ENCODE peak calls at places on chromosomes 16 and 17, in eight cellular contexts. One of them, this sample, is unnamed.

GRCh38 chr17:16241906-16242399 is 24.9 kb downstream of the PIGL start:
- DNase-seq in Peyer's patch: no peak
- DNase-seq in endothelial cell: no peak
- DNase-seq in GM23248: no peak
- DNase-seq in neuronal stem cell: no peak
- DNase-seq in dermis blood vessel endothelial cell: no peak
- DNase-seq in stimulated activated effector memory CD8-positive, alpha-beta T cell treated with anti-CD3 and anti-CD28 coated beads, Interleukin-12 subunit alpha, Interleukin-12 subunit beta, amount 100 ng/mL, for 72 hours: no peak
- DNase-seq in fibroblast of the conjunctiva: no peak
- DNase-seq in this sample: no peak

GRCh38 chr16:72400257-72401078 is 228.5 kb upstream of the PMFBP1 start:
- DNase-seq in dermis blood vessel endothelial cell: peak
- DNase-seq in neuronal stem cell: peak
- DNase-seq in fibroblast of the conjunctiva: peak
- DNase-seq in Peyer's patch: no peak
- DNase-seq in endothelial cell: peak
- DNase-seq in stimulated activated effector memory CD8-positive, alpha-beta T cell treated with anti-CD3 and anti-CD28 coated beads, Interleukin-12 subunit alpha, Interleukin-12 subunit beta, amount 100 ng/mL, for 72 hours: no peak
- DNase-seq in GM23248: peak
- DNase-seq in this sample: peak

GRCh38 chr17:70121136-70121535 is 46.1 kb downstream of the KCNJ16 start:
- DNase-seq in GM23248: no peak
- DNase-seq in neuronal stem cell: no peak
- DNase-seq in stimulated activated effector memory CD8-positive, alpha-beta T cell treated with anti-CD3 and anti-CD28 coated beads, Interleukin-12 subunit alpha, Interleukin-12 subunit beta, amount 100 ng/mL, for 72 hours: no peak
- DNase-seq in fibroblast of the conjunctiva: no peak
- DNase-seq in endothelial cell: no peak
- DNase-seq in dermis blood vessel endothelial cell: peak
- DNase-seq in Peyer's patch: no peak
- DNase-seq in this sample: no peak

GRCh38 chr16:31696968-31697743 is 169.5 kb downstream of the AHSP start:
- DNase-seq in stimulated activated effector memory CD8-positive, alpha-beta T cell treated with anti-CD3 and anti-CD28 coated beads, Interleukin-12 subunit alpha, Interleukin-12 subunit beta, amount 100 ng/mL, for 72 hours: no peak
- DNase-seq in fibroblast of the conjunctiva: peak
- DNase-seq in GM23248: peak
- DNase-seq in Peyer's patch: no peak
- DNase-seq in neuronal stem cell: no peak
- DNase-seq in dermis blood vessel endothelial cell: peak
- DNase-seq in endothelial cell: no peak
- DNase-seq in this sample: peak

GRCh38 chr16:67919618-67920210 is 11.9 kb downstream of the CTRL start:
- DNase-seq in dermis blood vessel endothelial cell: no peak
- DNase-seq in fibroblast of the conjunctiva: no peak
- DNase-seq in Peyer's patch: no peak
- DNase-seq in endothelial cell: no peak
- DNase-seq in neuronal stem cell: no peak
- DNase-seq in stimulated activated effector memory CD8-positive, alpha-beta T cell treated with anti-CD3 and anti-CD28 coated beads, Interleukin-12 subunit alpha, Interleukin-12 subunit beta, amount 100 ng/mL, for 72 hours: no peak
- DNase-seq in GM23248: peak
- DNase-seq in this sample: no peak

GRCh38 chr17:75856062-75856681 is 1.0 kb upstream of the WBP2 start:
- DNase-seq in neuronal stem cell: no peak
- DNase-seq in Peyer's patch: peak
- DNase-seq in GM23248: peak
- DNase-seq in stimulated activated effector memory CD8-positive, alpha-beta T cell treated with anti-CD3 and anti-CD28 coated beads, Interleukin-12 subunit alpha, Interleukin-12 subunit beta, amount 100 ng/mL, for 72 hours: no peak
- DNase-seq in fibroblast of the conjunctiva: no peak
- DNase-seq in dermis blood vessel endothelial cell: peak
- DNase-seq in endothelial cell: no peak
- DNase-seq in this sample: no peak

GRCh38 chr17:6056104-6056503 is 14.1 kb upstream of the WSCD1 start:
- DNase-seq in stimulated activated effector memory CD8-positive, alpha-beta T cell treated with anti-CD3 and anti-CD28 coated beads, Interleukin-12 subunit alpha, Interleukin-12 subunit beta, amount 100 ng/mL, for 72 hours: no peak
- DNase-seq in endothelial cell: no peak
- DNase-seq in Peyer's patch: no peak
- DNase-seq in neuronal stem cell: no peak
- DNase-seq in GM23248: no peak
- DNase-seq in fibroblast of the conjunctiva: no peak
- DNase-seq in dermis blood vessel endothelial cell: no peak
- DNase-seq in this sample: no peak

GRCh38 chr17:69608808-69609494 is 194.5 kb downstream of the MAP2K6 start:
- DNase-seq in stimulated activated effector memory CD8-positive, alpha-beta T cell treated with anti-CD3 and anti-CD28 coated beads, Interleukin-12 subunit alpha, Interleukin-12 subunit beta, amount 100 ng/mL, for 72 hours: no peak
- DNase-seq in endothelial cell: no peak
- DNase-seq in neuronal stem cell: no peak
- DNase-seq in dermis blood vessel endothelial cell: peak
- DNase-seq in fibroblast of the conjunctiva: peak
- DNase-seq in GM23248: peak
- DNase-seq in Peyer's patch: no peak
- DNase-seq in this sample: peak

GRCh38 chr16:31471875-31472558 is at the start of gene TGFB1I1:
- DNase-seq in dermis blood vessel endothelial cell: peak
- DNase-seq in Peyer's patch: no peak
- DNase-seq in GM23248: peak
- DNase-seq in stimulated activated effector memory CD8-positive, alpha-beta T cell treated with anti-CD3 and anti-CD28 coated beads, Interleukin-12 subunit alpha, Interleukin-12 subunit beta, amount 100 ng/mL, for 72 hours: no peak
- DNase-seq in neuronal stem cell: no peak
- DNase-seq in endothelial cell: no peak
- DNase-seq in fibroblast of the conjunctiva: peak
- DNase-seq in this sample: no peak

GRCh38 chr16:66278111-66278531 is 88.4 kb upstream of the CDH5 start:
- DNase-seq in stimulated activated effector memory CD8-positive, alpha-beta T cell treated with anti-CD3 and anti-CD28 coated beads, Interleukin-12 subunit alpha, Interleukin-12 subunit beta, amount 100 ng/mL, for 72 hours: no peak
- DNase-seq in GM23248: no peak
- DNase-seq in dermis blood vessel endothelial cell: no peak
- DNase-seq in endothelial cell: no peak
- DNase-seq in Peyer's patch: no peak
- DNase-seq in fibroblast of the conjunctiva: no peak
- DNase-seq in neuronal stem cell: no peak
- DNase-seq in this sample: no peak

GRCh38 chr16:11392041-11392581 is 46.9 kb downstream of the RMI2 start:
- DNase-seq in GM23248: no peak
- DNase-seq in endothelial cell: no peak
- DNase-seq in fibroblast of the conjunctiva: no peak
- DNase-seq in dermis blood vessel endothelial cell: no peak
- DNase-seq in neuronal stem cell: no peak
- DNase-seq in Peyer's patch: no peak
- DNase-seq in stimulated activated effector memory CD8-positive, alpha-beta T cell treated with anti-CD3 and anti-CD28 coated beads, Interleukin-12 subunit alpha, Interleukin-12 subunit beta, amount 100 ng/mL, for 72 hours: no peak
- DNase-seq in this sample: no peak

GRCh38 chr17:80512233-80512632 is 32.4 kb upstream of the RPTOR start:
- DNase-seq in GM23248: peak
- DNase-seq in dermis blood vessel endothelial cell: no peak
- DNase-seq in endothelial cell: no peak
- DNase-seq in Peyer's patch: no peak
- DNase-seq in stimulated activated effector memory CD8-positive, alpha-beta T cell treated with anti-CD3 and anti-CD28 coated beads, Interleukin-12 subunit alpha, Interleukin-12 subunit beta, amount 100 ng/mL, for 72 hours: no peak
- DNase-seq in neuronal stem cell: no peak
- DNase-seq in fibroblast of the conjunctiva: no peak
- DNase-seq in this sample: no peak

GRCh38 chr17:62995377-62995885 is 29.4 kb downstream of the TANC2 start:
- DNase-seq in stimulated activated effector memory CD8-positive, alpha-beta T cell treated with anti-CD3 and anti-CD28 coated beads, Interleukin-12 subunit alpha, Interleukin-12 subunit beta, amount 100 ng/mL, for 72 hours: no peak
- DNase-seq in GM23248: peak
- DNase-seq in dermis blood vessel endothelial cell: peak
- DNase-seq in Peyer's patch: no peak
- DNase-seq in endothelial cell: peak
- DNase-seq in neuronal stem cell: peak
- DNase-seq in fibroblast of the conjunctiva: peak
- DNase-seq in this sample: no peak

GRCh38 chr17:50772251-50772650 is 4.9 kb upstream of the ANKRD40CL start:
- DNase-seq in fibroblast of the conjunctiva: no peak
- DNase-seq in Peyer's patch: no peak
- DNase-seq in stimulated activated effector memory CD8-positive, alpha-beta T cell treated with anti-CD3 and anti-CD28 coated beads, Interleukin-12 subunit alpha, Interleukin-12 subunit beta, amount 100 ng/mL, for 72 hours: no peak
- DNase-seq in endothelial cell: no peak
- DNase-seq in GM23248: no peak
- DNase-seq in dermis blood vessel endothelial cell: no peak
- DNase-seq in neuronal stem cell: no peak
- DNase-seq in this sample: no peak

GRCh38 chr16:48317614-48318013 is 67.6 kb downstream of the SIAH1 start:
- DNase-seq in endothelial cell: no peak
- DNase-seq in GM23248: peak
- DNase-seq in stimulated activated effector memory CD8-positive, alpha-beta T cell treated with anti-CD3 and anti-CD28 coated beads, Interleukin-12 subunit alpha, Interleukin-12 subunit beta, amount 100 ng/mL, for 72 hours: no peak
- DNase-seq in neuronal stem cell: no peak
- DNase-seq in fibroblast of the conjunctiva: no peak
- DNase-seq in Peyer's patch: no peak
- DNase-seq in dermis blood vessel endothelial cell: peak
- DNase-seq in this sample: peak

GRCh38 chr16:67881557-67882220 is 3.0 kb upstream of the NRN1L start:
- DNase-seq in dermis blood vessel endothelial cell: no peak
- DNase-seq in stimulated activated effector memory CD8-positive, alpha-beta T cell treated with anti-CD3 and anti-CD28 coated beads, Interleukin-12 subunit alpha, Interleukin-12 subunit beta, amount 100 ng/mL, for 72 hours: no peak
- DNase-seq in fibroblast of the conjunctiva: no peak
- DNase-seq in GM23248: no peak
- DNase-seq in Peyer's patch: no peak
- DNase-seq in endothelial cell: no peak
- DNase-seq in neuronal stem cell: no peak
- DNase-seq in this sample: no peak

GRCh38 chr17:40803617-40804082 is 3.9 kb upstream of the KRT28 start:
- DNase-seq in GM23248: peak
- DNase-seq in endothelial cell: peak
- DNase-seq in fibroblast of the conjunctiva: peak
- DNase-seq in Peyer's patch: peak
- DNase-seq in stimulated activated effector memory CD8-positive, alpha-beta T cell treated with anti-CD3 and anti-CD28 coated beads, Interleukin-12 subunit alpha, Interleukin-12 subunit beta, amount 100 ng/mL, for 72 hours: peak
- DNase-seq in dermis blood vessel endothelial cell: peak
- DNase-seq in neuronal stem cell: peak
- DNase-seq in this sample: no peak

GRCh38 chr16:78045865-78046581 is 23.7 kb downstream of the CLEC3A start:
- DNase-seq in endothelial cell: peak
- DNase-seq in neuronal stem cell: peak
- DNase-seq in Peyer's patch: no peak
- DNase-seq in stimulated activated effector memory CD8-positive, alpha-beta T cell treated with anti-CD3 and anti-CD28 coated beads, Interleukin-12 subunit alpha, Interleukin-12 subunit beta, amount 100 ng/mL, for 72 hours: peak
- DNase-seq in dermis blood vessel endothelial cell: peak
- DNase-seq in fibroblast of the conjunctiva: peak
- DNase-seq in GM23248: peak
- DNase-seq in this sample: peak

GRCh38 chr16:69601250-69601649 is 35.5 kb downstream of the NFAT5 start:
- DNase-seq in dermis blood vessel endothelial cell: no peak
- DNase-seq in endothelial cell: no peak
- DNase-seq in stimulated activated effector memory CD8-positive, alpha-beta T cell treated with anti-CD3 and anti-CD28 coated beads, Interleukin-12 subunit alpha, Interleukin-12 subunit beta, amount 100 ng/mL, for 72 hours: no peak
- DNase-seq in fibroblast of the conjunctiva: no peak
- DNase-seq in neuronal stem cell: no peak
- DNase-seq in GM23248: no peak
- DNase-seq in Peyer's patch: no peak
- DNase-seq in this sample: no peak

GRCh38 chr17:59381716-59382570 is 50.5 kb downstream of the YPEL2 start:
- DNase-seq in dermis blood vessel endothelial cell: peak
- DNase-seq in stimulated activated effector memory CD8-positive, alpha-beta T cell treated with anti-CD3 and anti-CD28 coated beads, Interleukin-12 subunit alpha, Interleukin-12 subunit beta, amount 100 ng/mL, for 72 hours: no peak
- DNase-seq in endothelial cell: no peak
- DNase-seq in GM23248: peak
- DNase-seq in Peyer's patch: no peak
- DNase-seq in fibroblast of the conjunctiva: no peak
- DNase-seq in neuronal stem cell: no peak
- DNase-seq in this sample: no peak

GRCh38 chr17:64426584-64426983 is 22.3 kb upstream of the MILR1 start:
- DNase-seq in stimulated activated effector memory CD8-positive, alpha-beta T cell treated with anti-CD3 and anti-CD28 coated beads, Interleukin-12 subunit alpha, Interleukin-12 subunit beta, amount 100 ng/mL, for 72 hours: no peak
- DNase-seq in fibroblast of the conjunctiva: no peak
- DNase-seq in GM23248: no peak
- DNase-seq in neuronal stem cell: no peak
- DNase-seq in dermis blood vessel endothelial cell: no peak
- DNase-seq in Peyer's patch: no peak
- DNase-seq in endothelial cell: no peak
- DNase-seq in this sample: no peak

GRCh38 chr17:2171725-2172446 is 117.0 kb downstream of the HIC1 start:
- DNase-seq in neuronal stem cell: no peak
- DNase-seq in Peyer's patch: no peak
- DNase-seq in GM23248: peak
- DNase-seq in dermis blood vessel endothelial cell: peak
- DNase-seq in stimulated activated effector memory CD8-positive, alpha-beta T cell treated with anti-CD3 and anti-CD28 coated beads, Interleukin-12 subunit alpha, Interleukin-12 subunit beta, amount 100 ng/mL, for 72 hours: no peak
- DNase-seq in endothelial cell: no peak
- DNase-seq in fibroblast of the conjunctiva: peak
- DNase-seq in this sample: peak

GRCh38 chr17:64229815-64230550 is 33.1 kb downstream of the TEX2 start:
- DNase-seq in stimulated activated effector memory CD8-positive, alpha-beta T cell treated with anti-CD3 and anti-CD28 coated beads, Interleukin-12 subunit alpha, Interleukin-12 subunit beta, amount 100 ng/mL, for 72 hours: no peak
- DNase-seq in GM23248: no peak
- DNase-seq in Peyer's patch: no peak
- DNase-seq in endothelial cell: no peak
- DNase-seq in neuronal stem cell: no peak
- DNase-seq in dermis blood vessel endothelial cell: no peak
- DNase-seq in fibroblast of the conjunctiva: no peak
- DNase-seq in this sample: no peak

GRCh38 chr17:50798424-50799344 is 31.4 kb upstream of the ANKRD40CL start:
- DNase-seq in neuronal stem cell: no peak
- DNase-seq in endothelial cell: no peak
- DNase-seq in GM23248: no peak
- DNase-seq in stimulated activated effector memory CD8-positive, alpha-beta T cell treated with anti-CD3 and anti-CD28 coated beads, Interleukin-12 subunit alpha, Interleukin-12 subunit beta, amount 100 ng/mL, for 72 hours: no peak
- DNase-seq in Peyer's patch: no peak
- DNase-seq in dermis blood vessel endothelial cell: no peak
- DNase-seq in fibroblast of the conjunctiva: no peak
- DNase-seq in this sample: no peak

GRCh38 chr17:43758497-43759174 is at the start of gene SOST:
- DNase-seq in dermis blood vessel endothelial cell: no peak
- DNase-seq in endothelial cell: no peak
- DNase-seq in Peyer's patch: no peak
- DNase-seq in GM23248: no peak
- DNase-seq in stimulated activated effector memory CD8-positive, alpha-beta T cell treated with anti-CD3 and anti-CD28 coated beads, Interleukin-12 subunit alpha, Interleukin-12 subunit beta, amount 100 ng/mL, for 72 hours: no peak
- DNase-seq in fibroblast of the conjunctiva: no peak
- DNase-seq in neuronal stem cell: no peak
- DNase-seq in this sample: no peak

GRCh38 chr17:58285422-58285810 is 4.7 kb upstream of the MPO start:
- DNase-seq in dermis blood vessel endothelial cell: no peak
- DNase-seq in endothelial cell: no peak
- DNase-seq in stimulated activated effector memory CD8-positive, alpha-beta T cell treated with anti-CD3 and anti-CD28 coated beads, Interleukin-12 subunit alpha, Interleukin-12 subunit beta, amount 100 ng/mL, for 72 hours: no peak
- DNase-seq in GM23248: peak
- DNase-seq in fibroblast of the conjunctiva: no peak
- DNase-seq in neuronal stem cell: no peak
- DNase-seq in Peyer's patch: no peak
- DNase-seq in this sample: no peak

GRCh38 chr17:11503292-11503691 is 95.0 kb upstream of the DNAH9 start:
- DNase-seq in neuronal stem cell: no peak
- DNase-seq in GM23248: no peak
- DNase-seq in stimulated activated effector memory CD8-positive, alpha-beta T cell treated with anti-CD3 and anti-CD28 coated beads, Interleukin-12 subunit alpha, Interleukin-12 subunit beta, amount 100 ng/mL, for 72 hours: no peak
- DNase-seq in endothelial cell: no peak
- DNase-seq in dermis blood vessel endothelial cell: no peak
- DNase-seq in fibroblast of the conjunctiva: no peak
- DNase-seq in Peyer's patch: no peak
- DNase-seq in this sample: no peak

GRCh38 chr16:59067207-59067606 is 333.1 kb upstream of the GOT2 start:
- DNase-seq in GM23248: no peak
- DNase-seq in endothelial cell: peak
- DNase-seq in neuronal stem cell: no peak
- DNase-seq in dermis blood vessel endothelial cell: peak
- DNase-seq in stimulated activated effector memory CD8-positive, alpha-beta T cell treated with anti-CD3 and anti-CD28 coated beads, Interleukin-12 subunit alpha, Interleukin-12 subunit beta, amount 100 ng/mL, for 72 hours: no peak
- DNase-seq in Peyer's patch: no peak
- DNase-seq in fibroblast of the conjunctiva: no peak
- DNase-seq in this sample: no peak

GRCh38 chr17:30238003-30238344 is 2.5 kb upstream of the SLC6A4 start:
- DNase-seq in dermis blood vessel endothelial cell: no peak
- DNase-seq in Peyer's patch: no peak
- DNase-seq in fibroblast of the conjunctiva: no peak
- DNase-seq in endothelial cell: no peak
- DNase-seq in neuronal stem cell: no peak
- DNase-seq in stimulated activated effector memory CD8-positive, alpha-beta T cell treated with anti-CD3 and anti-CD28 coated beads, Interleukin-12 subunit alpha, Interleukin-12 subunit beta, amount 100 ng/mL, for 72 hours: no peak
- DNase-seq in GM23248: no peak
- DNase-seq in this sample: no peak

GRCh38 chr16:49096191-49096945 is 185.3 kb downstream of the CBLN1 start:
- DNase-seq in endothelial cell: no peak
- DNase-seq in GM23248: no peak
- DNase-seq in neuronal stem cell: no peak
- DNase-seq in fibroblast of the conjunctiva: no peak
- DNase-seq in Peyer's patch: no peak
- DNase-seq in stimulated activated effector memory CD8-positive, alpha-beta T cell treated with anti-CD3 and anti-CD28 coated beads, Interleukin-12 subunit alpha, Interleukin-12 subunit beta, amount 100 ng/mL, for 72 hours: no peak
- DNase-seq in dermis blood vessel endothelial cell: no peak
- DNase-seq in this sample: no peak

GRCh38 chr17:21457051-21458026 is 81.2 kb downstream of the KCNJ12 start:
- DNase-seq in Peyer's patch: peak
- DNase-seq in GM23248: peak
- DNase-seq in neuronal stem cell: peak
- DNase-seq in fibroblast of the conjunctiva: peak
- DNase-seq in stimulated activated effector memory CD8-positive, alpha-beta T cell treated with anti-CD3 and anti-CD28 coated beads, Interleukin-12 subunit alpha, Interleukin-12 subunit beta, amount 100 ng/mL, for 72 hours: peak
- DNase-seq in dermis blood vessel endothelial cell: peak
- DNase-seq in endothelial cell: peak
- DNase-seq in this sample: peak

This sample was measured in skeletal muscle cell.